ENCODE peak calls at places on chromosomes 13 and 19, in eight cellular contexts. N is neural progenitor cell, H is cardiac fibroblast, G is choroid plexus epithelial cell, I is neural crest cell, V is astrocyte, E is fibroblast of mammary gland, J is lung. B is an unnamed sample.

GRCh38 chr19:40603071-40603718 is 2.0 kb downstream of the LTBP4 start:
- DNase-seq in V (peak), N (peak), H (peak), G (peak), I (no peak), E (no peak), J (no peak), B (no peak)

GRCh38 chr13:98462241-98462882 is 114.5 kb downstream of the STK24 start:
- DNase-seq in I (no peak), H (no peak), N (no peak), J (no peak), V (no peak), G (no peak), E (no peak), B (no peak)

GRCh38 chr19:39200818-39201145 is 3.3 kb downstream of the SYCN start:
- DNase-seq in J (no peak), N (no peak), V (no peak), H (no peak), E (no peak), I (no peak), G (no peak), B (no peak)

GRCh38 chr19:2385053-2385721 is 25.1 kb downstream of the TMPRSS9 start:
- DNase-seq in E (peak), G (peak), N (peak), V (peak), J (no peak), I (peak), H (peak), B (peak)

GRCh38 chr19:51777570-51778460 is 16.8 kb downstream of the FPR2 start:
- DNase-seq in N (peak), G (peak), V (peak), I (peak), H (peak), E (peak), J (peak), B (peak)

GRCh38 chr19:40560092-40560507 is 16.6 kb upstream of the SHKBP1 start:
- DNase-seq in I (no peak), G (no peak), H (no peak), N (no peak), J (no peak), V (no peak), E (no peak), B (no peak)

GRCh38 chr13:24502567-24503375 is 9.8 kb downstream of the PARP4 start:
- DNase-seq in E (peak), V (peak), I (no peak), J (no peak), G (peak), H (peak), N (peak), B (no peak)

GRCh38 chr19:35030257-35031071 is at the start of gene SCN1B:
- DNase-seq in J (peak), H (peak), G (peak), E (peak), I (peak), V (peak), N (peak), B (peak)

GRCh38 chr13:80342541-80343371 is 1.8 kb upstream of the SPRY2 start:
- DNase-seq in G (peak), J (peak), I (peak), H (peak), V (peak), N (peak), E (peak), B (peak)

GRCh38 chr19:29665826-29666633 is 769 bp downstream of the PLEKHF1 start:
- DNase-seq in N (peak), V (peak), J (no peak), E (peak), G (no peak), I (no peak), H (peak), B (peak)

GRCh38 chr19:1210227-1210538 is 4.6 kb downstream of the STK11 start:
- DNase-seq in V (no peak), H (no peak), G (no peak), J (no peak), E (no peak), I (no peak), N (no peak), B (no peak)

DNA sequence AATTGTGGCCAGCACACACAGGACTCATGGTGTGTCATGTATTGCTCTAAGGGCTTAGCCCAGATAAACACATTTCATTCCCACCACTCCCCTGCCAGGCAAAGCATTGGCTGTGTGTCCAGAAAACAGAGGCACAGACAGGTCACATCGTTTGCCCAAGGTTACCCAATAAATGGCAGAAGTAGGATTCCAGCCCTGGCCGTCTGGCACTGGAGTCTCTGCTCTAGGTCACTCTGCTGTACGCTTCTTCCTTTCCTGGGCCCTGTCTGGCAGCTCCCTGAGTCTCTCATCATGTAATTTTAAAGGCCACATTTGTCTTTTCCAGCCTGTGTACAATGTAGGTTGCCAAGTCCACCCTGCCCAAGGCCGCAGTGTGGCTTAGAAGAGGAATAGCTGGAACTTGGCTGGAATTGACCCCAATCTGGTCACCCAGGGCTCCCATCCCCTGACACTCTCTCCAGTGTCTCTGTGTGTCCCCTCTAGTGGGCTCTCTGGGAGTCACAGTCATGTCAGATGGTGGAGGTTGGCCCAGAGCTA is 264.5 kb upstream of the TSHZ3 start:
- DNase-seq in N (peak), I (no peak), V (no peak), J (no peak), E (no peak), H (no peak), G (no peak), B (no peak)
- TF ChIP-seq CTCF in N (no peak), I (peak), V (no peak), J (no peak), E (no peak), H (no peak), G (no peak), B (no peak)

DNA sequence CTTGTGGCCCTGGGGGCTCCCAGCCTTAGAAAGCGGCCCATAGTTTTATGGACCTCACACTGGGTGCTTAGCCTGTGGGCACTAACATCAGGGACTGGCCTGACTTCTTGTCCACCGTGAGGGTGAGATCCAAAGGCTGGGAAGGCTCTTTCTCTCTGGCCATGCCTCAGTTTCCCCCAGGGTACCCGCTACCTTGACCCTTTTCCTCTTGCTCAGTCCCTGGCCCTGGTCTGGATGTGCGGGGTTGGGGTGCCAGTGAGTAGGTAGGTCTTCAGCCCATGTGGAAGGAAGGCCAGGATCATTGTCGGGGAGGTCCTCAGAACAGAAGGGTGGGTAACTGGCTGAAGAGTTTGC is 1.6 kb upstream of the TMEM161A start:
- DNase-seq in G (no peak), J (no peak), N (no peak), V (no peak), H (no peak), I (no peak), E (no peak), B (no peak)
- TF ChIP-seq CTCF in G (no peak), J (no peak), N (no peak), V (no peak), H (no peak), I (peak), E (no peak), B (no peak)

GRCh38 chr13:42215578-42216421 is 56.2 kb upstream of the AKAP11 start:
- DNase-seq in E (peak), H (peak), V (peak), J (no peak), N (peak), I (peak), G (peak), B (peak)
- TF ChIP-seq CTCF in E (peak), H (peak), V (peak), J (no peak), N (peak), I (peak), G (peak), B (peak)

GRCh38 chr13:110676511-110677204 is 29.3 kb downstream of the CARS2 start:
- DNase-seq in G (no peak), I (no peak), J (no peak), H (no peak), N (no peak), V (no peak), E (no peak), B (no peak)
- TF ChIP-seq CTCF in G (no peak), I (no peak), J (no peak), H (no peak), N (no peak), V (no peak), E (no peak), B (no peak)

GRCh38 chr13:113013878-113014751 is 45.1 kb downstream of the MCF2L start:
- DNase-seq in I (no peak), G (no peak), N (no peak), J (no peak), E (no peak), V (no peak), H (no peak), B (no peak)

GRCh38 chr13:113010510-113010865 is 41.5 kb downstream of the MCF2L start:
- DNase-seq in E (no peak), G (no peak), J (no peak), H (no peak), V (no peak), N (no peak), I (no peak), B (no peak)

GRCh38 chr13:113014752-113015745 is 46.0 kb downstream of the MCF2L start:
- DNase-seq in I (no peak), G (no peak), H (no peak), J (no peak), V (no peak), E (no peak), N (no peak), B (no peak)

GRCh38 chr13:113015826-113016525 is 47.0 kb downstream of the MCF2L start:
- DNase-seq in I (no peak), G (no peak), H (no peak), V (no peak), N (no peak), J (no peak), E (no peak), B (no peak)

GRCh38 chr13:113013303-113013702 is 44.3 kb downstream of the MCF2L start:
- DNase-seq in N (no peak), H (no peak), I (no peak), V (no peak), E (no peak), J (no peak), G (no peak), B (no peak)
- TF ChIP-seq CTCF in N (no peak), H (no peak), I (no peak), V (no peak), E (no peak), J (no peak), G (no peak), B (no peak)

GRCh38 chr19:19643158-19644053 is at the start of gene GMIP:
- DNase-seq in V (no peak), E (peak), N (peak), G (peak), H (peak), J (peak), I (peak), B (peak)

GRCh38 chr19:19645233-19645870 is 1.9 kb upstream of the GMIP start:
- DNase-seq in E (no peak), V (no peak), N (no peak), I (no peak), G (no peak), H (no peak), J (no peak), B (no peak)

GRCh38 chr19:19642506-19643157 is 825 bp downstream of the GMIP start:
- DNase-seq in V (no peak), G (no peak), N (peak), I (no peak), J (no peak), H (no peak), E (no peak), B (no peak)

GRCh38 chr19:19647037-19647835 is 3.8 kb upstream of the GMIP start:
- DNase-seq in I (no peak), V (no peak), E (no peak), G (no peak), J (no peak), H (no peak), N (no peak), B (no peak)

DNA sequence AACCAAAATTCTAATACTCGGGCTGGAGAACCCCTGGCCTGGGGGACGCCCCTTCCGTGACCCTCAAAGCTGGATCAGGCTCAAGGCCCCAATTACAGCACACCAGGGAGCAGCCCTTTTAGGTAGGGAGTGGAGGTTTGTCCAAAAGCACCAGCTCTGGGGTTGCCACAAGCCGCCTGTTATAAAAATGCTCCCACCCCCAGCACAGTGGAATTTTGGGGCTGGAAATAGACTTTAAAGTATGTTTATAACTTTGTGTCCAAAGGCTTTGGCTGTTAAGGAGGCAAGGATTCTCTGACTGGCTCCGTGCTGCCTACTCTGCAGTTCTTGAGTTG is 564 bp upstream of the GMIP start:
- DNase-seq in V (no peak), N (no peak), E (no peak), I (no peak), J (no peak), G (no peak), H (no peak), B (no peak)
- TF ChIP-seq CTCF in V (no peak), N (no peak), E (no peak), I (no peak), J (no peak), G (no peak), H (no peak), B (no peak)

GRCh38 chr13:30727491-30728350 is 7.6 kb upstream of the ALOX5AP start:
- DNase-seq in J (no peak), H (no peak), G (no peak), I (no peak), V (no peak), N (no peak), E (no peak), B (no peak)
- TF ChIP-seq CTCF in J (no peak), H (no peak), G (no peak), I (no peak), V (no peak), N (no peak), E (no peak), B (no peak)

GRCh38 chr13:33015275-33015674 is 948 bp upstream of the KL start:
- DNase-seq in I (no peak), V (no peak), N (no peak), G (no peak), H (no peak), J (no peak), E (no peak), B (no peak)

GRCh38 chr13:33015791-33016323 is 366 bp upstream of the KL start:
- DNase-seq in J (no peak), I (no peak), E (no peak), H (no peak), V (no peak), N (peak), G (no peak), B (peak)

GRCh38 chr13:33018886-33019285 is 2.7 kb downstream of the KL start:
- DNase-seq in V (no peak), E (no peak), H (no peak), I (no peak), N (no peak), J (no peak), G (no peak), B (no peak)

GRCh38 chr13:33016414-33017409 is at the start of gene KL:
- DNase-seq in G (no peak), N (peak), I (peak), E (no peak), H (no peak), V (no peak), J (peak), B (peak)

GRCh38 chr13:33017410-33017929 is 1.2 kb downstream of the KL start:
- DNase-seq in V (peak), J (no peak), N (peak), I (peak), H (peak), E (peak), G (peak), B (peak)
- TF ChIP-seq CTCF in V (peak), J (peak), N (peak), I (peak), H (peak), E (peak), G (peak), B (peak)